ENCODE peak calls at places on chromosomes 3 and 15, in seven cellular contexts. U is GM20000, K is stromal cell of bone marrow, Y is neural progenitor cell, R is A172, Q is T-helper 2 cell, W is cardiac fibroblast. L is an unnamed sample.

GRCh38 chr15:58124585-58124984 is 13.6 kb upstream of the AQP9 start:
- DNase-seq in R (no peak), Q (no peak), U (no peak), W (no peak), K (no peak), Y (no peak), L (no peak)

GRCh38 chr15:47974724-47975123 is 146.1 kb upstream of the SLC24A5 start:
- DNase-seq in Y (no peak), R (no peak), Q (no peak), U (no peak), W (no peak), K (no peak), L (no peak)

GRCh38 chr15:58297639-58298038 is 134.2 kb upstream of the LIPC start:
- DNase-seq in Q (no peak), W (no peak), U (no peak), Y (no peak), R (no peak), K (no peak), L (no peak)

GRCh38 chr15:85723960-85724945 is 70.5 kb downstream of the KLHL25 start:
- DNase-seq in Y (no peak), U (no peak), W (no peak), K (no peak), R (no peak), Q (no peak), L (no peak)

GRCh38 chr3:158165730-158166129 is 55.8 kb downstream of the RSRC1 start:
- DNase-seq in U (no peak), R (no peak), Q (no peak), K (no peak), Y (no peak), W (no peak), L (no peak)

GRCh38 chr3:64343692-64344440 is 118.6 kb upstream of the PRICKLE2 start:
- DNase-seq in W (peak), R (no peak), Q (no peak), K (no peak), U (no peak), Y (no peak), L (no peak)

GRCh38 chr15:36808401-36809160 is 229.2 kb downstream of the CDIN1 start:
- DNase-seq in R (no peak), U (no peak), W (peak), Q (no peak), K (no peak), Y (no peak), L (no peak)

GRCh38 chr3:14561051-14561634 is 21.0 kb upstream of the GRIP2 start:
- DNase-seq in W (peak), Y (no peak), Q (no peak), U (no peak), R (peak), K (peak), L (no peak)

GRCh38 chr3:74845086-74845485 is 230.6 kb upstream of the CNTN3 start:
- DNase-seq in R (no peak), U (no peak), W (no peak), Q (no peak), Y (no peak), K (no peak), L (no peak)

GRCh38 chr3:118987466-118987865 is 47.2 kb downstream of the IGSF11 start:
- DNase-seq in W (peak), R (no peak), Y (no peak), Q (no peak), U (no peak), K (peak), L (peak)

GRCh38 chr15:88912500-88912921 is 668 bp downstream of the MFGE8 start:
- DNase-seq in W (peak), K (no peak), U (peak), R (no peak), Q (no peak), Y (peak), L (no peak)

GRCh38 chr3:36743821-36744220 is 20.5 kb downstream of the DCLK3 start:
- DNase-seq in U (no peak), Y (no peak), Q (no peak), K (no peak), R (no peak), W (no peak), L (no peak)

GRCh38 chr3:121995190-121996137 is 26.6 kb downstream of the ILDR1 start:
- DNase-seq in Y (peak), W (peak), Q (no peak), R (peak), K (peak), U (peak), L (peak)

GRCh38 chr3:8851703-8852102 is 82.3 kb upstream of the OXTR start:
- DNase-seq in R (peak), Y (no peak), W (peak), K (peak), Q (no peak), U (no peak), L (no peak)

GRCh38 chr15:100601158-100601557 is 826 bp downstream of the LINS1 start:
- DNase-seq in U (no peak), Y (peak), W (peak), Q (peak), R (no peak), K (no peak), L (no peak)

L was measured in right atrium auricular region.